ENCODE peak calls at places on chromosomes 12 and 14, in six cellular contexts. P is progenitor cell of endocrine pancreas; H is GM04504; A is T-cell; I is activated T-cell treated with anti-CD3 and anti-CD28 coated beads, Interleukin-2, amount 50 U/mL, for 1 hour; W is AG04450. B is an unnamed sample.

GRCh38 chr14:104081951-104082464 is 3.5 kb upstream of the ASPG start:
- DNase-seq in P (no peak), H (no peak), A (no peak), I (no peak), W (no peak), B (no peak)

GRCh38 chr12:3998968-3999792 is 126.0 kb upstream of the PARP11 start:
- DNase-seq in P (peak; percentile 56), H (no peak), A (peak; percentile 26), I (no peak), W (no peak), B (no peak)

GRCh38 chr12:109581856-109582255 is 8.3 kb downstream of the MVK start:
- DNase-seq in P (no peak), H (peak; percentile 17), A (no peak), I (no peak), W (no peak), B (no peak)

GRCh38 chr12:93089805-93090569 is 160.9 kb upstream of the EEA1 start:
- DNase-seq in P (no peak), H (no peak), A (no peak), I (no peak), W (peak; percentile 80), B (no peak)

GRCh38 chr14:103597623-103598372 is 31.2 kb upstream of the KLC1 start:
- DNase-seq in P (no peak), H (peak; percentile 70), A (no peak), I (no peak), W (peak; percentile 78), B (peak; percentile 70)

GRCh38 chr12:24605916-24606315 is 343.0 kb downstream of the BCAT1 start:
- DNase-seq in P (no peak), H (no peak), A (no peak), I (no peak), W (no peak), B (no peak)

GRCh38 chr12:107331912-107332311 is 238.6 kb upstream of the CRY1 start:
- DNase-seq in P (no peak), H (no peak), A (no peak), I (no peak), W (no peak), B (no peak)

GRCh38 chr14:24353551-24354529 is 14.0 kb upstream of the RIPK3 start:
- DNase-seq in P (no peak), H (peak; percentile 37), A (no peak), I (no peak), W (no peak), B (no peak)

GRCh38 chr12:42686514-42687172 is 97.1 kb upstream of the PRICKLE1 start:
- DNase-seq in P (no peak), H (no peak), A (no peak), I (no peak), W (no peak), B (no peak)

GRCh38 chr12:53481957-53482586 is 17.2 kb downstream of the MAP3K12 start:
- DNase-seq in P (no peak), H (no peak), A (no peak), I (peak; percentile 20), W (no peak), B (no peak)

GRCh38 chr12:60066655-60067054 is 470.8 kb downstream of the SLC16A7 start:
- DNase-seq in P (no peak), H (no peak), A (no peak), I (no peak), W (no peak), B (no peak)

B was measured in 8988T.